ENCODE peak calls at places on chromosome 14, in five cellular contexts. One of them, this sample, is unnamed.

GRCh38 chr14:51818748-51819386 is 41.5 kb upstream of the GNG2 start:
- DNase-seq in fibroblast of lung: no peak
- DNase-seq in neuronal stem cell: no peak
- DNase-seq in pancreas: no peak
- DNase-seq in esophagus squamous epithelium: no peak
- DNase-seq in this sample: no peak

GRCh38 chr14:55938249-55938791 is 179.9 kb upstream of the PELI2 start:
- DNase-seq in neuronal stem cell: no peak
- DNase-seq in fibroblast of lung: peak; percentile 21
- DNase-seq in esophagus squamous epithelium: no peak
- DNase-seq in pancreas: no peak
- DNase-seq in this sample: peak; percentile 47

GRCh38 chr14:75752907-75753594 is 92.0 kb downstream of the TTLL5 start:
- DNase-seq in neuronal stem cell: no peak
- DNase-seq in fibroblast of lung: peak; percentile 42
- DNase-seq in pancreas: no peak
- DNase-seq in esophagus squamous epithelium: no peak
- DNase-seq in this sample: no peak

GRCh38 chr14:68255697-68256178 is 436.2 kb downstream of the RAD51B start:
- DNase-seq in fibroblast of lung: peak; percentile 84
- DNase-seq in esophagus squamous epithelium: no peak
- DNase-seq in pancreas: no peak
- DNase-seq in neuronal stem cell: no peak
- DNase-seq in this sample: no peak

GRCh38 chr14:33186656-33187055 is 248.0 kb downstream of the NPAS3 start:
- DNase-seq in neuronal stem cell: no peak
- DNase-seq in pancreas: no peak
- DNase-seq in esophagus squamous epithelium: no peak
- DNase-seq in fibroblast of lung: no peak
- DNase-seq in this sample: no peak

GRCh38 chr14:76810525-76810924 is 2.2 kb downstream of the ANGEL1 start:
- DNase-seq in pancreas: no peak
- DNase-seq in neuronal stem cell: no peak
- DNase-seq in esophagus squamous epithelium: no peak
- DNase-seq in fibroblast of lung: no peak
- DNase-seq in this sample: no peak

GRCh38 chr14:101187816-101188570 is 284.5 kb upstream of the RTL1 start:
- DNase-seq in fibroblast of lung: no peak
- DNase-seq in neuronal stem cell: no peak
- DNase-seq in pancreas: no peak
- DNase-seq in esophagus squamous epithelium: no peak
- DNase-seq in this sample: no peak

GRCh38 chr14:53796734-53797133 is 159.9 kb downstream of the BMP4 start:
- DNase-seq in fibroblast of lung: no peak
- DNase-seq in esophagus squamous epithelium: no peak
- DNase-seq in neuronal stem cell: no peak
- DNase-seq in pancreas: no peak
- DNase-seq in this sample: no peak

GRCh38 chr14:75279739-75280447 is 1.3 kb downstream of the FOS start:
- DNase-seq in esophagus squamous epithelium: no peak
- DNase-seq in fibroblast of lung: peak; percentile 25
- DNase-seq in pancreas: peak; percentile 86
- DNase-seq in neuronal stem cell: no peak
- DNase-seq in this sample: peak; percentile 70

GRCh38 chr14:76877871-76878270 is 51.7 kb downstream of the LRRC74A start:
- DNase-seq in esophagus squamous epithelium: no peak
- DNase-seq in neuronal stem cell: no peak
- DNase-seq in pancreas: no peak
- DNase-seq in fibroblast of lung: no peak
- DNase-seq in this sample: no peak

GRCh38 chr14:75150150-75150549 is 23.3 kb upstream of the NEK9 start:
- DNase-seq in esophagus squamous epithelium: no peak
- DNase-seq in neuronal stem cell: no peak
- DNase-seq in fibroblast of lung: peak; percentile 10
- DNase-seq in pancreas: no peak
- DNase-seq in this sample: no peak

GRCh38 chr14:94532462-94532861 is 23.2 kb upstream of the SERPINA12 start:
- DNase-seq in pancreas: no peak
- DNase-seq in neuronal stem cell: no peak
- DNase-seq in fibroblast of lung: no peak
- DNase-seq in esophagus squamous epithelium: no peak
- DNase-seq in this sample: no peak

GRCh38 chr14:66603945-66604344 is 96.0 kb downstream of the GPHN start:
- DNase-seq in esophagus squamous epithelium: no peak
- DNase-seq in pancreas: no peak
- DNase-seq in neuronal stem cell: no peak
- DNase-seq in fibroblast of lung: no peak
- DNase-seq in this sample: no peak

GRCh38 chr14:32774214-32774613 is 164.5 kb upstream of the NPAS3 start:
- DNase-seq in pancreas: no peak
- DNase-seq in fibroblast of lung: no peak
- DNase-seq in neuronal stem cell: no peak
- DNase-seq in esophagus squamous epithelium: no peak
- DNase-seq in this sample: no peak

GRCh38 chr14:106442857-106443256 is 916.5 kb downstream of the TMEM121 start:
- DNase-seq in esophagus squamous epithelium: no peak
- DNase-seq in pancreas: no peak
- DNase-seq in fibroblast of lung: no peak
- DNase-seq in neuronal stem cell: no peak
- DNase-seq in this sample: no peak

GRCh38 chr14:102733326-102733725 is 43.9 kb upstream of the TRAF3 start:
- DNase-seq in esophagus squamous epithelium: no peak
- DNase-seq in pancreas: no peak
- DNase-seq in fibroblast of lung: no peak
- DNase-seq in neuronal stem cell: no peak
- DNase-seq in this sample: peak; percentile 51

GRCh38 chr14:68282479-68283377 is 463.1 kb downstream of the RAD51B start:
- DNase-seq in esophagus squamous epithelium: no peak
- DNase-seq in pancreas: no peak
- DNase-seq in fibroblast of lung: no peak
- DNase-seq in neuronal stem cell: no peak
- DNase-seq in this sample: no peak

GRCh38 chr14:61661471-61661988 is 33.8 kb upstream of the HIF1A start:
- DNase-seq in fibroblast of lung: peak; percentile 86
- DNase-seq in neuronal stem cell: no peak
- DNase-seq in esophagus squamous epithelium: no peak
- DNase-seq in pancreas: no peak
- DNase-seq in this sample: no peak

GRCh38 chr14:96838449-96838848 is 41.3 kb downstream of the VRK1 start:
- DNase-seq in esophagus squamous epithelium: no peak
- DNase-seq in fibroblast of lung: no peak
- DNase-seq in pancreas: no peak
- DNase-seq in neuronal stem cell: no peak
- DNase-seq in this sample: no peak

GRCh38 chr14:31489680-31490079 is 1.8 kb upstream of the GPR33 start:
- DNase-seq in esophagus squamous epithelium: no peak
- DNase-seq in neuronal stem cell: no peak
- DNase-seq in pancreas: no peak
- DNase-seq in fibroblast of lung: no peak
- DNase-seq in this sample: no peak

GRCh38 chr14:93546642-93547041 is 115.9 kb downstream of the UNC79 start:
- DNase-seq in neuronal stem cell: no peak
- DNase-seq in fibroblast of lung: no peak
- DNase-seq in pancreas: no peak
- DNase-seq in esophagus squamous epithelium: no peak
- DNase-seq in this sample: no peak

GRCh38 chr14:61553730-61554641 is 141.3 kb upstream of the HIF1A start:
- DNase-seq in pancreas: no peak
- DNase-seq in fibroblast of lung: peak; percentile 97
- DNase-seq in esophagus squamous epithelium: no peak
- DNase-seq in neuronal stem cell: no peak
- DNase-seq in this sample: no peak

GRCh38 chr14:53963491-53964227 is 7.0 kb upstream of the BMP4 start:
- DNase-seq in pancreas: peak; percentile 71
- DNase-seq in neuronal stem cell: no peak
- DNase-seq in fibroblast of lung: peak; percentile 40
- DNase-seq in esophagus squamous epithelium: no peak
- DNase-seq in this sample: peak; percentile 59

GRCh38 chr14:62696969-62697328 is 348.3 kb downstream of the KCNH5 start:
- DNase-seq in pancreas: no peak
- DNase-seq in fibroblast of lung: no peak
- DNase-seq in esophagus squamous epithelium: no peak
- DNase-seq in neuronal stem cell: no peak
- DNase-seq in this sample: no peak

GRCh38 chr14:105247026-105247425 is 1.3 kb upstream of the BTBD6 start:
- DNase-seq in pancreas: no peak
- DNase-seq in neuronal stem cell: no peak
- DNase-seq in fibroblast of lung: no peak
- DNase-seq in esophagus squamous epithelium: no peak
- DNase-seq in this sample: no peak

GRCh38 chr14:101068293-101068957 is 164.9 kb upstream of the RTL1 start:
- DNase-seq in pancreas: no peak
- DNase-seq in esophagus squamous epithelium: no peak
- DNase-seq in fibroblast of lung: no peak
- DNase-seq in neuronal stem cell: no peak
- DNase-seq in this sample: peak; percentile 17

GRCh38 chr14:72801381-72801812 is 92.5 kb downstream of the DPF3 start:
- DNase-seq in fibroblast of lung: peak; percentile 82
- DNase-seq in pancreas: no peak
- DNase-seq in neuronal stem cell: no peak
- DNase-seq in esophagus squamous epithelium: no peak
- DNase-seq in this sample: no peak

GRCh38 chr14:102819176-102819628 is 42.0 kb downstream of the TRAF3 start:
- DNase-seq in neuronal stem cell: no peak
- DNase-seq in pancreas: no peak
- DNase-seq in esophagus squamous epithelium: no peak
- DNase-seq in fibroblast of lung: no peak
- DNase-seq in this sample: no peak

DNA sequence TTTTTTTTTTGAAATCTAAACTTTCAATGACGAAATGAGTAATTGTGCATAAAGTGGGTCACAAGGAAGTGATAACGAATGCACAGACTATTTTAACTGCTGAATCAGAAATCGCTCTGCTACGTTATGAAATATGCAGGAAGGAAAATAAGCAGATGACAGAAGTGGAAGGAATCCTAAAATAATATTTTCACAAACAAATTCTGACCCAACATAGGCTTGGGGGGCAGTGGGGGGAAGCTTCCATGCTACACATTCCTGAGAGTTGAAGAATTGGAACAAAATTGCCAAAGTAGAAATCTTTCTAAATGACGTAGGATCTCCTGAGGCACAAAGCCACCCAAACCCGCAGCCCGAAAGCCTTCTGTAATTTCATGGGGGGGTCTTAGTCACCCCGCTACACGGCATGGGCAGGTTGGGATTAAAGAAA is 89.7 kb downstream of the ARF6 start:
- DNase-seq in fibroblast of lung: peak; percentile 89
- DNase-seq in pancreas: no peak
- DNase-seq in esophagus squamous epithelium: no peak
- DNase-seq in neuronal stem cell: no peak
- DNase-seq in this sample: peak; percentile 82
- H3K4me1 ChIP-seq in fibroblast of lung: peaks cover 19% of the 10 kb centered on the region
- H3K4me1 ChIP-seq in pancreas: no peaks in the 10 kb centered on the region
- H3K4me1 ChIP-seq in esophagus squamous epithelium: peaks cover 5% of the 10 kb centered on the region
- H3K4me1 ChIP-seq in neuronal stem cell: no peaks in the 10 kb centered on the region
- H3K4me1 ChIP-seq in this sample: peaks cover 3% of the 10 kb centered on the region

GRCh38 chr14:103966631-103967030 is 24.3 kb upstream of the RD3L start:
- DNase-seq in fibroblast of lung: no peak
- DNase-seq in pancreas: no peak
- DNase-seq in neuronal stem cell: no peak
- DNase-seq in esophagus squamous epithelium: no peak
- DNase-seq in this sample: no peak
- H3K4me1 ChIP-seq in fibroblast of lung: no peaks in the 10 kb centered on the region
- H3K4me1 ChIP-seq in pancreas: no peaks in the 10 kb centered on the region
- H3K4me1 ChIP-seq in neuronal stem cell: no peaks in the 10 kb centered on the region
- H3K4me1 ChIP-seq in esophagus squamous epithelium: no peaks in the 10 kb centered on the region
- H3K4me1 ChIP-seq in this sample: no peaks in the 10 kb centered on the region

DNA sequence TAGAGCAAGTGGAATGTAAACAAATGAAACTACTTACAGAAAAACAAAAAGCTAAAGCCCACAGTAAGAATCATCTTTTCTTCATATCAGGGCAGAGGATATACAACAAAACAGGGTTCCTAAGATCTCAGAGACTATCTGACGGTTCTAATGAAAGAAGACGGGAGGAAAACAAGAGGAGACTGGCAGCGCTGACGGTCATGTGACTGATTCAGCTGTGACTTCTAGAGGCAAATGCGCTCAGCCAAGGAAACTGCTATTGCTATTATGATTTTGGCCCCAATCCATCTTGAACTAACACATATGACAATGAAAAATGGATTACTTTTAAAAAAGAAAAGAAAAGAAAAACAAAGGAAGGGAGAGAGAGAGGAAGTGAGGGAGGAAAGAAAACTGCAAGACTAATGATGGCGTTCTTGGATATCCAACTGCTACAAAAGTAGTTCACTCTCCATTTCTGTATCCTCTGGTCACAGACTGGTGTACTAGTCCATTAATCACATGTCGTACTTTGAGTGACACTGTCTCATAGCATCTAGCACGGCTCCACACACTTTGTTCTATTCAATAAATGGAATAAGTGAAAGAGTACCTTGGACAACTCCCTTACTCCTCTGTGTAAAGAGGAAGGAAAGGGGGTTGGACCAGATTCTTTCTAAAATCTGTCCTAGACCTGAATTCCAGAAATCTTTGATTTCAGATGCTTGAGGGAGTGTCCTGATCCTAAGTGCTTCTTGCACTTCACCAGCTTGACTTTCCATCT is 119.3 kb downstream of the DAD1 start:
- DNase-seq in esophagus squamous epithelium: no peak
- DNase-seq in neuronal stem cell: no peak
- DNase-seq in fibroblast of lung: peak; percentile 15
- DNase-seq in pancreas: no peak
- DNase-seq in this sample: no peak
- H3K4me1 ChIP-seq in esophagus squamous epithelium: peaks cover 38% of the 10 kb centered on the region
- H3K4me1 ChIP-seq in neuronal stem cell: peaks cover 18% of the 10 kb centered on the region
- H3K4me1 ChIP-seq in fibroblast of lung: no peaks in the 10 kb centered on the region
- H3K4me1 ChIP-seq in pancreas: no peaks in the 10 kb centered on the region
- H3K4me1 ChIP-seq in this sample: no peaks in the 10 kb centered on the region

GRCh38 chr14:91231446-91231845 is 13.1 kb downstream of the GPR68 start:
- DNase-seq in neuronal stem cell: no peak
- DNase-seq in fibroblast of lung: no peak
- DNase-seq in pancreas: no peak
- DNase-seq in esophagus squamous epithelium: no peak
- DNase-seq in this sample: no peak

GRCh38 chr14:91234791-91235114 is 9.8 kb downstream of the GPR68 start:
- DNase-seq in fibroblast of lung: no peak
- DNase-seq in neuronal stem cell: no peak
- DNase-seq in pancreas: no peak
- DNase-seq in esophagus squamous epithelium: no peak
- DNase-seq in this sample: no peak

GRCh38 chr14:91233936-91234790 is 10.3 kb downstream of the GPR68 start:
- DNase-seq in neuronal stem cell: no peak
- DNase-seq in pancreas: no peak
- DNase-seq in esophagus squamous epithelium: no peak
- DNase-seq in fibroblast of lung: no peak
- DNase-seq in this sample: no peak

GRCh38 chr14:91232052-91232451 is 12.5 kb downstream of the GPR68 start:
- DNase-seq in fibroblast of lung: no peak
- DNase-seq in pancreas: no peak
- DNase-seq in neuronal stem cell: no peak
- DNase-seq in esophagus squamous epithelium: no peak
- DNase-seq in this sample: peak; percentile 19

DNA sequence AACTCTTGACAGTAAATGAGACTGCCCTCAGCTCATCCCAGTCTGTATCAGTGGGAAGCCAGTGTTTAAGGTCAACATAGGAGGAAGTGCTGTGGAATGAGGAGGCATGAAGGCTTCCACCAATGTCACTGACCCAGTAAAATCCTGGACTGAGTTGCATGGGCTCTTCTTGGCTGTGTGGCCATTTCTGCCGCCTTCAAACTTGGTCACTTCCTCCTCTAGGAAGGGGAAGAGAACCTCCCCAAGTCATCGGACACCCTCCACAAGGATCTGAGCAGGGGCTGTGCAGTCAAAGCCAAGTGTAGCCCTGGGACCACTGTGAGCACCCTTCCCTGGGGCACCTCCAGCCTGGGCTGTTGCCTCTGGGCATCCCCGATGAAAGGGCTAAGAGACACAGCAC is 11.9 kb downstream of the GPR68 start:
- DNase-seq in neuronal stem cell: no peak
- DNase-seq in esophagus squamous epithelium: no peak
- DNase-seq in pancreas: no peak
- DNase-seq in fibroblast of lung: no peak
- DNase-seq in this sample: no peak
- H3K4me1 ChIP-seq in neuronal stem cell: no peaks in the 10 kb centered on the region
- H3K4me1 ChIP-seq in esophagus squamous epithelium: peaks cover 45% of the 10 kb centered on the region
- H3K4me1 ChIP-seq in pancreas: no peaks in the 10 kb centered on the region
- H3K4me1 ChIP-seq in fibroblast of lung: peaks cover 2% of the 10 kb centered on the region
- H3K4me1 ChIP-seq in this sample: no peaks in the 10 kb centered on the region

This sample was measured in aorta.